ENCODE peak calls at places on chromosomes 7 and 10, in six cellular contexts. L, J, W, V, S and Q are unnamed samples.

GRCh38 chr7:121831320-121831719 is 41.6 kb upstream of the PTPRZ1 start:
- DNase-seq in L (no peak), J (no peak), W (no peak), V (no peak), S (no peak), Q (no peak)

GRCh38 chr7:45033261-45033930 is 33.4 kb downstream of the CCM2 start:
- DNase-seq in L (no peak), J (peak), W (no peak), V (no peak), S (no peak), Q (no peak)

GRCh38 chr10:70605153-70605552 is 2.6 kb upstream of the PRF1 start:
- DNase-seq in L (no peak), J (no peak), W (no peak), V (no peak), S (no peak), Q (no peak)

GRCh38 chr7:115707236-115707635 is 323.3 kb downstream of the TFEC start:
- DNase-seq in L (no peak), J (peak), W (peak), V (no peak), S (peak), Q (no peak)

GRCh38 chr7:56605146-56605545 is 488.9 kb upstream of the NUPR2 start:
- DNase-seq in L (no peak), J (no peak), W (no peak), V (no peak), S (no peak), Q (no peak)

GRCh38 chr7:31890751-31891150 is 179.5 kb downstream of the PDE1C start:
- DNase-seq in L (no peak), J (no peak), W (no peak), V (no peak), S (no peak), Q (no peak)

GRCh38 chr7:92835851-92836488 is 403 bp downstream of the CDK6 start:
- DNase-seq in L (peak), J (no peak), W (peak), V (no peak), S (peak), Q (no peak)

GRCh38 chr7:70693690-70694356 is 438.1 kb upstream of the GALNT17 start:
- DNase-seq in L (peak), J (peak), W (no peak), V (no peak), S (peak), Q (no peak)

GRCh38 chr7:75938921-75939320 is 24.0 kb downstream of the POR start:
- DNase-seq in L (no peak), J (no peak), W (no peak), V (no peak), S (no peak), Q (no peak)

GRCh38 chr7:90797596-90797995 is 201.5 kb downstream of the CDK14 start:
- DNase-seq in L (no peak), J (peak), W (no peak), V (no peak), S (no peak), Q (no peak)

GRCh38 chr10:132705173-132705572 is 80.8 kb downstream of the NKX6-2 start:
- DNase-seq in L (no peak), J (no peak), W (no peak), V (no peak), S (no peak), Q (no peak)

GRCh38 chr7:20327047-20327446 is 3.7 kb upstream of the ITGB8 start:
- DNase-seq in L (no peak), J (peak), W (no peak), V (no peak), S (no peak), Q (no peak)

GRCh38 chr7:932651-932975 is 21.9 kb downstream of the ADAP1 start:
- DNase-seq in L (no peak), J (no peak), W (no peak), V (no peak), S (no peak), Q (no peak)

GRCh38 chr7:151010307-151011096 is 13.8 kb downstream of the ATG9B start:
- DNase-seq in L (no peak), J (peak), W (no peak), V (no peak), S (peak), Q (no peak)

GRCh38 chr10:75605096-75605495 is 173.7 kb downstream of the LRMDA start:
- DNase-seq in L (no peak), J (no peak), W (no peak), V (no peak), S (no peak), Q (no peak)

GRCh38 chr10:75610187-75610586 is 178.8 kb downstream of the LRMDA start:
- DNase-seq in L (no peak), J (no peak), W (no peak), V (no peak), S (no peak), Q (no peak)

GRCh38 chr10:75611081-75611971 is 179.9 kb downstream of the LRMDA start:
- DNase-seq in L (no peak), J (no peak), W (peak), V (no peak), S (no peak), Q (no peak)

GRCh38 chr10:75607576-75607975 is 176.2 kb downstream of the LRMDA start:
- DNase-seq in L (no peak), J (no peak), W (no peak), V (no peak), S (no peak), Q (no peak)

DNA sequence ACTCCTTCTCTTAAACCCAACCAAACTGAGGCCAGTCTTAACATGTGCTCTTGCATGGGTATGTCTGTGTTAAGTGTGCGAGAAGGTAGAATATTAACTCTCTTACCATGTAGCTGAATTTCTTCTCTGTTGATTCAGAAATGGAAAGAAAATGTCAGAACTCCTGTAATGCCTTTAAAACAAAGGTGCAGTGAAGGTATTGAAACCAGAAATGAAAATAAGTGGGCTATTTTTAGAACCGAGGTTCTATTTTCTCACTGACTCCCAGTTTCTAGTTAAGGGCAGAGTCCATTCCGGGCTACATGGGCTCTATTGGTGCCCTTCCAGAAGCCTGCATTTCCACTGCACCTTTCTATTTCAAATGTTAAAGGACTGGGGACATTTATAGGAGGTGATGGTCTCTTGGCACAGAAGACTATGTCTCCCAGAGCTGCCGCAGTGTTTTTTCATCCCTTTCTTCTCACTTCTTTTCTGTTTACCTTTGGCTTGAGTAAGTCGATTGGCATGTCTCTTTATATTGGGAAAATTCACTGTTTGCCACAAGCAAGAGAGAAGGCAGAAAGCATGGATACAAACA is 174.9 kb downstream of the LRMDA start:
- DNase-seq in L (no peak), J (no peak), W (peak), V (no peak), S (no peak), Q (no peak)
- H3K4me3 ChIP-seq in L (no peak), J (no peak), W (peak), V (no peak), S (no peak), Q (no peak)

GRCh38 chr10:86439544-86439943 is 72.9 kb upstream of the GRID1 start:
- DNase-seq in L (peak), J (peak), W (peak), V (peak), S (peak), Q (peak)
- H3K4me3 ChIP-seq in L (no peak), J (no peak), W (no peak), V (no peak), S (no peak), Q (no peak)

GRCh38 chr10:62268027-62268398 is 631 bp downstream of the RTKN2 start:
- DNase-seq in L (no peak), J (no peak), W (no peak), V (no peak), S (no peak), Q (no peak)

GRCh38 chr10:62264702-62265436 is 3.8 kb downstream of the RTKN2 start:
- DNase-seq in L (no peak), J (peak), W (peak), V (peak), S (peak), Q (peak)

GRCh38 chr10:62268399-62269076 is at the start of gene RTKN2:
- DNase-seq in L (peak), J (peak), W (peak), V (peak), S (peak), Q (peak)

GRCh38 chr10:62266147-62266546 is 2.5 kb downstream of the RTKN2 start:
- DNase-seq in L (no peak), J (no peak), W (no peak), V (no peak), S (no peak), Q (no peak)

GRCh38 chr10:62266611-62267010 is 2.0 kb downstream of the RTKN2 start:
- DNase-seq in L (no peak), J (no peak), W (no peak), V (no peak), S (no peak), Q (no peak)
- H3K4me3 ChIP-seq in L (no peak), J (no peak), W (peak), V (no peak), S (no peak), Q (no peak)

GRCh38 chr10:17782921-17783665 is 26.1 kb upstream of the MRC1 start:
- DNase-seq in L (no peak), J (peak), W (no peak), V (no peak), S (no peak), Q (peak)
- H3K4me3 ChIP-seq in L (peak), J (no peak), W (no peak), V (no peak), S (peak), Q (no peak)

GRCh38 chr7:128833148-128833938 is 3.1 kb downstream of the FLNC start:
- DNase-seq in L (peak), J (peak), W (no peak), V (no peak), S (peak), Q (peak)
- H3K4me3 ChIP-seq in L (peak), J (peak), W (no peak), V (peak), S (peak), Q (peak)

GRCh38 chr7:55065079-55065478 is 46.3 kb downstream of the EGFR start:
- DNase-seq in L (no peak), J (peak), W (no peak), V (peak), S (peak), Q (peak)

GRCh38 chr7:55066938-55067337 is 48.1 kb downstream of the EGFR start:
- DNase-seq in L (no peak), J (no peak), W (no peak), V (no peak), S (no peak), Q (no peak)

GRCh38 chr7:55065511-55066229 is 46.9 kb downstream of the EGFR start:
- DNase-seq in L (no peak), J (peak), W (peak), V (no peak), S (peak), Q (peak)

GRCh38 chr7:55067748-55068147 is 48.9 kb downstream of the EGFR start:
- DNase-seq in L (no peak), J (no peak), W (no peak), V (no peak), S (no peak), Q (no peak)

GRCh38 chr7:55066479-55066878 is 47.7 kb downstream of the EGFR start:
- DNase-seq in L (no peak), J (no peak), W (peak), V (no peak), S (peak), Q (no peak)
- H3K4me3 ChIP-seq in L (no peak), J (no peak), W (peak), V (no peak), S (peak), Q (no peak)